ENCODE peak calls at places on chromosomes 2 and 18, in five cellular contexts. T is astrocyte of the spinal cord, P is bronchial epithelial cell, Z is BJ, E is cardiac muscle cell. C is an unnamed sample.

GRCh38 chr2:239311132-239312040 is 89.4 kb downstream of the HDAC4 start:
- DNase-seq in P (no peak), Z (no peak), E (no peak), T (no peak), C (no peak)

GRCh38 chr2:42797281-42797680 is 4.9 kb upstream of the HAAO start:
- DNase-seq in P (no peak), T (no peak), E (no peak), Z (no peak), C (no peak)

GRCh38 chr2:10914272-10914693 is 2.5 kb downstream of the KCNF1 start:
- DNase-seq in T (no peak), Z (no peak), E (no peak), P (no peak), C (no peak)

GRCh38 chr2:130964931-130965330 is 128.2 kb downstream of the ARHGEF4 start:
- DNase-seq in P (no peak), Z (no peak), E (no peak), T (no peak), C (no peak)

GRCh38 chr18:59613903-59614302 is 83.3 kb downstream of the CCBE1 start:
- DNase-seq in P (no peak), Z (no peak), T (no peak), E (no peak), C (no peak)

GRCh38 chr2:240983361-240983995 is 14.9 kb upstream of the SNED1 start:
- DNase-seq in Z (no peak), T (no peak), E (peak; percentile 54), P (peak; percentile 25), C (no peak)

GRCh38 chr18:62521588-62521987 is 1.2 kb upstream of the ZCCHC2 start:
- DNase-seq in T (no peak), E (peak; percentile 30), Z (no peak), P (no peak), C (no peak)

GRCh38 chr2:143229952-143230351 is 100.7 kb downstream of the ARHGAP15 start:
- DNase-seq in P (no peak), Z (no peak), E (no peak), T (no peak), C (no peak)

GRCh38 chr2:83517727-83518368 is 941.2 kb downstream of the SUCLG1 start:
- DNase-seq in T (no peak), Z (no peak), E (no peak), P (no peak), C (no peak)

GRCh38 chr2:135999899-136000298 is 14.5 kb upstream of the DARS1 start:
- DNase-seq in Z (no peak), T (no peak), E (no peak), P (no peak), C (no peak)

GRCh38 chr2:148586528-148587128 is 57.9 kb upstream of the EPC2 start:
- DNase-seq in Z (no peak), E (no peak), T (no peak), P (no peak), C (no peak)

GRCh38 chr2:143954844-143955243 is 565.1 kb downstream of the ZEB2 start:
- DNase-seq in P (no peak), T (no peak), Z (no peak), E (no peak), C (no peak)

GRCh38 chr2:31327505-31327904 is 87.0 kb downstream of the XDH start:
- DNase-seq in Z (no peak), E (no peak), T (no peak), P (no peak), C (no peak)

GRCh38 chr2:162333968-162334367 is 10.0 kb upstream of the GCA start:
- DNase-seq in Z (no peak), T (no peak), P (peak; percentile 49), E (peak; percentile 40), C (no peak)

GRCh38 chr2:37464064-37464463 is 119.6 kb downstream of the QPCT start:
- DNase-seq in E (no peak), Z (no peak), T (no peak), P (peak; percentile 44), C (no peak)

GRCh38 chr2:157261199-157261782 is 3.8 kb downstream of the GALNT5 start:
- DNase-seq in E (peak; percentile 47), T (peak; percentile 54), P (peak; percentile 95), Z (no peak), C (no peak)

GRCh38 chr18:79523221-79523737 is 127.5 kb downstream of the NFATC1 start:
- DNase-seq in P (no peak), Z (no peak), E (no peak), T (no peak), C (no peak)

GRCh38 chr2:95077893-95078603 is 43.6 kb downstream of the MRPS5 start:
- DNase-seq in E (no peak), Z (no peak), P (no peak), T (no peak), C (no peak)

GRCh38 chr2:78263571-78263970 is 741.4 kb upstream of the LRRTM4 start:
- DNase-seq in Z (no peak), P (no peak), T (no peak), E (no peak), C (no peak)

GRCh38 chr2:223758131-223758840 is 79.1 kb downstream of the AP1S3 start:
- DNase-seq in T (no peak), Z (no peak), E (no peak), P (no peak), C (no peak)

GRCh38 chr2:100938031-100939026 is 63.8 kb upstream of the RPL31 start:
- DNase-seq in E (no peak), P (no peak), Z (no peak), T (no peak), C (no peak)

GRCh38 chr18:9123520-9123919 is 13.1 kb upstream of the ANKRD12 start:
- DNase-seq in Z (no peak), P (no peak), E (no peak), T (no peak), C (no peak)

GRCh38 chr18:25896178-25896780 is 194.1 kb downstream of the SS18 start:
- DNase-seq in P (peak; percentile 18), T (peak; percentile 66), Z (no peak), E (peak; percentile 68), C (peak; percentile 38)

GRCh38 chr2:167732251-167732788 is 515.1 kb downstream of the STK39 start:
- DNase-seq in E (no peak), T (no peak), P (no peak), Z (no peak), C (no peak)

GRCh38 chr2:70301344-70302194 is at the start of gene FAM136A:
- DNase-seq in Z (no peak), T (peak; percentile 73), P (peak; percentile 55), E (peak; percentile 88), C (peak; percentile 24)

GRCh38 chr18:34710430-34711386 is 610 bp downstream of the DTNA start:
- DNase-seq in E (peak; percentile 74), Z (peak; percentile 20), T (peak; percentile 67), P (peak; percentile 34), C (peak; percentile 33)

GRCh38 chr2:10289891-10290290 is 12.8 kb upstream of the HPCAL1 start:
- DNase-seq in P (peak; percentile 92), T (peak; percentile 67), Z (no peak), E (peak; percentile 43), C (no peak)

GRCh38 chr2:29662841-29663240 is 258.5 kb downstream of the ALK start:
- DNase-seq in T (no peak), P (peak; percentile 93), Z (no peak), E (no peak), C (no peak)

GRCh38 chr18:79937103-79937860 is 14.2 kb downstream of the SLC66A2 start:
- DNase-seq in P (no peak), E (no peak), T (no peak), Z (no peak), C (no peak)

GRCh38 chr2:118875298-118875697 is 27.9 kb upstream of the EN1 start:
- DNase-seq in T (no peak), Z (no peak), P (peak; percentile 15), E (no peak), C (no peak)

GRCh38 chr2:36413218-36413617 is 57.6 kb downstream of the CRIM1 start:
- DNase-seq in E (peak; percentile 64), P (no peak), Z (peak; percentile 19), T (peak; percentile 73), C (no peak)

GRCh38 chr18:11726556-11726955 is 37.5 kb downstream of the GNAL start:
- DNase-seq in P (peak; percentile 81), E (peak; percentile 4), Z (no peak), T (no peak), C (no peak)

GRCh38 chr2:24317491-24317920 is 42.8 kb downstream of the ITSN2 start:
- DNase-seq in Z (no peak), T (no peak), P (no peak), E (peak; percentile 9), C (no peak)

GRCh38 chr18:51540562-51540961 is 343.1 kb upstream of the MEX3C start:
- DNase-seq in T (no peak), P (no peak), E (no peak), Z (no peak), C (no peak)

GRCh38 chr18:51531496-51531895 is 334.0 kb upstream of the MEX3C start:
- DNase-seq in T (no peak), P (peak; percentile 94), E (no peak), Z (no peak), C (no peak)

GRCh38 chr18:51541230-51541629 is 343.7 kb upstream of the MEX3C start:
- DNase-seq in P (no peak), E (no peak), Z (no peak), T (no peak), C (no peak)

DNA sequence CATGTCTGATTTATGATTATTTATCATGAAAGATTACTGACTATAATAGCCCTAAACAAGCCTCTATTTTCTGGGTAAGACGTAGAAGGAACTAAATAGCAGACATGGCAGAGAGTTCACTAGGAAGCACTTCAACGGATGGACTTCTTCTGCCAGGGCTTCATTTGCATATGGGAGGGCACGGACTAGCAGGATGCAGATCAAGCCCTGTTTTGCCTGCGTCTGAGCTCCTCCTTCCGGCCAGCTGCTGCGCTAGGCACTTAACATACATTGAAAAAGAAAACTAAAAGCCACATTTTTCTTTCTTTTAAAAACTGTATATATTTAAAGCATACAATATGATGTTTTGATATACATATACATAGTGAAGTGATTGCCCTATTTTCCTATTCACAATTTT is 340.0 kb upstream of the MEX3C start:
- DNase-seq in P (peak; percentile 69), E (peak; percentile 85), Z (no peak), T (no peak), C (peak; percentile 1)
- TF ChIP-seq CTCF in P (peak; percentile 74), E (peak; percentile 78), Z (no peak), T (peak; percentile 32), C (peak; percentile 34)

DNA sequence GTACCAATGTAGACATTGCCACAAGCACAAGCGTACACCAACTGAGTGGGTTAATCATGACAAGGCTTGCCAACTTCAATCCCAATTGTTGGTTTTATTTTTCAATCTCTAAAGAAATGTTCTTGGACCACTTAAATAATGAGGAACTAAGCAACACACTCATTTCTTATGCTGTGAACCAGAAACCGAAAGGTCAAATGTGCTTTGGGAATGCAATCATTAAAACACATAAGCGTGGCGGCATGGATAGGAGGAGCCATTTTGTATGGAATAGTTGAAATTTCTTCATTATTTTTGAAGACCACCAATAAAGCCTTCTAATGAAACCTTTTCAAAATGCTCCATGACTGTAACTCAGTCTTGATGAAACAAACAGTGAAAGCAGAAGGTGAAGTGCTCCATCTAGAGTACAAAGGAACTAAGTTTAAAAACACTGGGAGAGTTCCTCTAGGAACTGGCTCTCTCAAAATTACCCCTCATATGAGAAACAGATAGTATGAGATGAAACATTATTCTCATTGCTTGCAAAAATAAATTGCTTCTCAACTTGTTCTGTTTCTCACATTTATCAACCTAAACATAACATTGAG is 113.2 kb upstream of the CHST9 start:
- DNase-seq in E (no peak), Z (no peak), T (peak; percentile 4), P (peak; percentile 47), C (no peak)
- TF ChIP-seq CTCF in E (no peak), Z (no peak), T (no peak), P (peak; percentile 48), C (peak; percentile 20)

GRCh38 chr2:231412616-231412963 is 17.1 kb downstream of the B3GNT7 start:
- DNase-seq in Z (no peak), T (no peak), E (no peak), P (no peak), C (no peak)
- TF ChIP-seq CTCF in Z (no peak), T (no peak), E (no peak), P (no peak), C (no peak)

GRCh38 chr2:128835342-128835855 is 516.7 kb upstream of the HS6ST1 start:
- DNase-seq in Z (no peak), T (no peak), P (no peak), E (no peak), C (no peak)
- TF ChIP-seq CTCF in Z (no peak), T (no peak), P (no peak), E (no peak), C (no peak)